ENCODE peak calls at places on chromosomes 3 and 15, in seven cellular contexts. Y is bronchial epithelial cell, E is cardiac muscle cell, W is adrenal gland, Q is AG09309, N is lower leg skin, Z is AG10803. X is an unnamed sample.
A peak's percentile ranks its signal among the peaks of the same experiment; 100 is the strongest.

GRCh38 chr15:39786444-39787056 is 3.9 kb upstream of the FSIP1 start:
- DNase-seq in Y (peak; percentile 58), Z (peak; percentile 74), N (no peak), W (no peak), E (peak; percentile 79), Q (no peak), X (no peak)

GRCh38 chr3:185606191-185606590 is 20.1 kb downstream of the SENP2 start:
- DNase-seq in Y (no peak), Z (no peak), E (no peak), N (no peak), W (no peak), Q (no peak), X (no peak)

GRCh38 chr15:75185271-75186029 is 16.2 kb upstream of the C15orf39 start:
- DNase-seq in N (no peak), Y (no peak), Q (no peak), W (no peak), E (no peak), Z (no peak), X (no peak)

GRCh38 chr3:28575100-28575747 is 226.6 kb upstream of the AZI2 start:
- DNase-seq in W (no peak), Y (no peak), Z (no peak), Q (no peak), E (peak; percentile 16), N (no peak), X (no peak)

GRCh38 chr15:69881760-69882159 is 216.0 kb downstream of the TLE3 start:
- DNase-seq in Y (no peak), W (no peak), E (no peak), N (no peak), Z (no peak), Q (no peak), X (no peak)

GRCh38 chr3:45617430-45618080 is 23.0 kb downstream of the LIMD1 start:
- DNase-seq in Y (no peak), Z (no peak), Q (no peak), E (no peak), W (no peak), N (no peak), X (no peak)

GRCh38 chr3:36928220-36928619 is 16.6 kb downstream of the TRANK1 start:
- DNase-seq in Q (no peak), Y (no peak), W (no peak), N (no peak), E (no peak), Z (peak; percentile 8), X (no peak)

GRCh38 chr15:30985081-30985531 is 6.3 kb downstream of the MTMR10 start:
- DNase-seq in Z (peak; percentile 59), W (peak; percentile 71), Y (peak; percentile 8), E (peak; percentile 63), N (no peak), Q (no peak), X (no peak)

GRCh38 chr3:102183186-102183585 is 251.6 kb upstream of the ZPLD1 start:
- DNase-seq in W (no peak), Q (no peak), Z (no peak), E (no peak), Y (no peak), N (no peak), X (no peak)

GRCh38 chr15:28043625-28044520 is 55.2 kb downstream of the OCA2 start:
- DNase-seq in Q (no peak), N (no peak), Y (no peak), W (no peak), E (no peak), Z (no peak), X (no peak)

GRCh38 chr15:43329222-43329959 is 982 bp downstream of the LCMT2 start:
- DNase-seq in Q (peak; percentile 3), Z (no peak), E (peak; percentile 7), Y (peak; percentile 18), W (peak; percentile 62), N (peak; percentile 15), X (no peak)

DNA sequence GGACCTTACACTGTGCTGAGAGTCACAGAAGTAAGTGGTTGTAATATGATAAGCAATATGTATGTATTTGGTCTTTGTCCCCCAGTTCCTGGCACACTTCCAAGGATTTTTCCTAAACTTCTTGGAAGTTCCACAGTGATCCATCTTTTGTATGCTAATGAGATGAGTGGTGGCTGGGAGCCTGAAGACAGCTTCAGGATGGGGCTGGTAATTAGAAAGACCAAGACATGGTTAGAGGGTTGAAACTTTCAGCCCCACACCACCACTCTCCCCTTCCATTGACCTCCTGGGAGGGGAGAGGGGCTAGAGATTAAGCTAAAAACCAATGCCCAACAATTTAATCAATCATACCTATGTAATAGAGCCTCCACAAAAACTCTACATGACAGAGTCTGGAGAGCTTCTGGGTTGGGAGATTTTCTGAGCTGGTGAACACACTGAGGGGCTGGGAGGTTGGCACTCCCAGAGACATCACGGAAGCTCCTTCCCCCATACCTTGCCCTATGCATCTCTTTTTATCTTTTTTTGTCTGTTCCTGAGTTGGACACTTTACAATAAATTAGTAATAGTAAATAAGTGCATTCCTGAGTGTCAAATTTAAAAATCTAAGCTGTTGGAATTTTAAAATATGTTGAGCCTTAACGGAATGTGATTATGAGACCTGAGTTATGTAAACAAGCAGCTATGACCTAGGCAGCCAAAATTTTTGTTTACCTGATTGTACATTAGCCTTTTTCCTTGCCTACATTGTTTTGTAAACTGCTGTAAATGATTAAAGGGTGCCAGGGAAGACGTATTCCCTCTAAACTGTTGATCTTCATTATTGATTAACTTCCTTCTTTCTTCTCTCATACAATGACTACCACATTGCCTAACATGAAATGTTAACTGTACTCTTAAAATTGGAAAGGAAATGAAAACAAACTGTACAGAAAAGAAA is 24.3 kb downstream of the CD200R1L start:
- DNase-seq in N (no peak), Q (no peak), Y (no peak), W (no peak), Z (peak; percentile 34), E (no peak), X (no peak)
- H3K4me3 ChIP-seq in N (no peak overlapping the region), Q (no peak overlapping the region), Y (no peak overlapping the region), W (no peak overlapping the region), Z (no peak overlapping the region), E (no peak overlapping the region), X (no peak overlapping the region)

GRCh38 chr3:150384517-150385212 is 23.4 kb upstream of the TSC22D2 start:
- DNase-seq in E (peak; percentile 40), W (peak; percentile 65), Y (no peak), Z (no peak), N (peak; percentile 39), Q (no peak), X (no peak)
- TF ChIP-seq CTCF in E (peak; percentile 11), W (no peak), Y (no peak), Z (no peak), N (no peak), Q (no peak), X (no peak)

GRCh38 chr15:88383354-88383753 is 83.8 kb downstream of the MRPL46 start:
- DNase-seq in Z (no peak), W (no peak), E (no peak), Y (no peak), N (no peak), Q (no peak), X (no peak)
- H3K4me3 ChIP-seq in Z (no peak overlapping the region), W (no peak overlapping the region), E (no peak overlapping the region), Y (no peak overlapping the region), N (no peak overlapping the region), Q (no peak overlapping the region), X (no peak overlapping the region)

GRCh38 chr3:156378871-156379270 is 176.0 kb downstream of the SSR3 start:
- DNase-seq in W (no peak), Z (no peak), Y (no peak), Q (no peak), N (no peak), E (no peak), X (no peak)

GRCh38 chr3:156381253-156381652 is 173.7 kb downstream of the SSR3 start:
- DNase-seq in N (no peak), Y (no peak), Z (no peak), E (no peak), Q (no peak), W (no peak), X (no peak)

GRCh38 chr3:156383433-156384025 is 171.4 kb downstream of the SSR3 start:
- DNase-seq in Z (peak; percentile 48), N (no peak), W (peak; percentile 57), E (no peak), Y (no peak), Q (no peak), X (no peak)

GRCh38 chr3:156379327-156379726 is 175.6 kb downstream of the SSR3 start:
- DNase-seq in Z (no peak), N (no peak), E (no peak), W (no peak), Q (no peak), Y (no peak), X (no peak)

GRCh38 chr3:156382458-156383346 is 172.2 kb downstream of the SSR3 start:
- DNase-seq in N (no peak), Z (no peak), E (peak; percentile 55), Q (no peak), W (peak; percentile 60), Y (peak; percentile 33), X (no peak)
- TF ChIP-seq CTCF in N (no peak), Z (peak; percentile 38), E (peak; percentile 73), Q (peak; percentile 72), W (peak; percentile 50), Y (peak; percentile 76), X (no peak)

DNA sequence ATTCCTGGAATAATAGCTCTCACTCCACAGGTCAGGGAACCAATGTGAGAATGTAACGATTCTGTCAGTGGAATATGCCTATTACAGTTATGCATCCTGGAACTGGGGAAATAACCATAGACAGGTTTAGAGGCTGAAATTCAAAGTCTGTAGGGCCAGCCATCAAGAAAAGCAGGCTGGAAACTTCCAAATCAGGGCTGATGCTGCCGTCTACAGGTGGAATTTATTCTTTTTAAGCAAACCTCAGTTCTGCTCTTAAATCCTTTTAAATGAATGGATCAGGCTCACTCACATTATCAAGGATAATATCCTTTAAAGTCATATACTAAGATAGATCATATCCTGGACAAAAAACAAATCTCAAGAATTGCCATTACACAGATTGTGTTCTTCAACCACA is 699.8 kb downstream of the NR2F2 start:
- DNase-seq in W (no peak), E (no peak), N (no peak), Y (no peak), Q (no peak), Z (no peak), X (no peak)
- H3K4me3 ChIP-seq in W (no peak overlapping the region), E (no peak overlapping the region), N (no peak overlapping the region), Y (no peak overlapping the region), Q (no peak overlapping the region), Z (no peak overlapping the region), X (no peak overlapping the region)

DNA sequence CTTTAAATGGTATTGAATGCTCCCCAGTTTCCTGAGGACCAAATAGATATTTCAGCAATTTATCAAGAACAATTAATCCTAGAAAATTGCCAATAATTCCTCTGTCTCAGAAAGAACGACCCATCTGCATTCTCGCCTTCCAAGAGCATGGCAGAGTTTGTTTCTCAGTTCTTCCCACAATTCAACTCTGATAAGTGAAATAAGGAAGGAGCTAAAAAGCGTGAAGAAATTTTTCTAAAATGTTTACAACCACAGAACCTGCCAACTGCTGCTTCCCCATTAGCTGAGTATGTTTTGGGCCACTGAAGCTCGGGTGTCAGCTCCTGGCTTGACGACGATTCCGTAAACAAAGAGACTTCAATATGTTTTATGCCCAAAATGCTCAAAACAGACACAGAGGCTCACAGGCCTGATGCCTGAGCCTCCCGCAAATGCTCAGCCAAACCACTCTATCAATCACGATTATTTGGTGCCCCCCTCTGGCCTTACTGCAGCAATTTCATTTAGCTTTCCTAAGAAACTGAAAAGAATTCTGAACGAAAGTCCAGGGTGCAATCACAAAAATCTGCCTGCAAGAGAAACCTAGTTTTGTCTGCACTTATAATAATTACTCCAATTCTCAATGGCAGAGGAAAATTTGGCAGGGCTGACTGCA is 259.2 kb upstream of the CCDC54 start:
- DNase-seq in W (peak; percentile 69), N (no peak), Y (peak; percentile 31), E (peak; percentile 90), Z (peak; percentile 83), Q (peak; percentile 51), X (no peak)
- TF ChIP-seq CTCF in W (peak; percentile 46), N (no peak), Y (peak; percentile 32), E (peak; percentile 67), Z (peak; percentile 72), Q (peak; percentile 70), X (no peak)

GRCh38 chr15:81299630-81300273 is 24.2 kb downstream of the STARD5 start:
- DNase-seq in Y (no peak), E (no peak), W (no peak), N (no peak), Q (no peak), Z (no peak), X (no peak)
- H3K4me3 ChIP-seq in Y (no peak overlapping the region), E (no peak overlapping the region), W (no peak overlapping the region), N (no peak overlapping the region), Q (no peak overlapping the region), Z (no peak overlapping the region), X (peak overlapping the region; percentile 17)